ENCODE peak calls at places on chromosomes 7 and 10, in five cellular contexts. W, L, Y, J and X are unnamed samples.

GRCh38 chr7:100435401-100436304 is 644 bp downstream of the PPP1R35 start:
- DNase-seq in W (peak; percentile 68), L (peak; percentile 64), Y (no peak), J (peak; percentile 75), X (peak; percentile 50)

GRCh38 chr10:3186365-3186764 is 13.8 kb upstream of the PITRM1 start:
- DNase-seq in W (no peak), L (no peak), Y (no peak), J (no peak), X (peak; percentile 25)

GRCh38 chr7:127389321-127389720 is 3.2 kb downstream of the ZNF800 start:
- DNase-seq in W (no peak), L (no peak), Y (no peak), J (no peak), X (no peak)

GRCh38 chr10:30747633-30748032 is 118.1 kb upstream of the LYZL2 start:
- DNase-seq in W (peak; percentile 24), L (no peak), Y (no peak), J (no peak), X (no peak)

GRCh38 chr10:116542007-116542677 is 3.6 kb upstream of the PNLIP start:
- DNase-seq in W (no peak), L (no peak), Y (no peak), J (no peak), X (no peak)

GRCh38 chr10:78139336-78139735 is 105.7 kb downstream of the RPS24 start:
- DNase-seq in W (peak; percentile 58), L (no peak), Y (no peak), J (no peak), X (no peak)

GRCh38 chr10:16756561-16757221 is 60.5 kb downstream of the RSU1 start:
- DNase-seq in W (no peak), L (no peak), Y (no peak), J (no peak), X (no peak)

GRCh38 chr7:66296-66695 is 126.1 kb upstream of the FAM20C start:
- DNase-seq in W (no peak), L (no peak), Y (no peak), J (no peak), X (no peak)

GRCh38 chr7:144386741-144387140 is 16.8 kb downstream of the NOBOX start:
- DNase-seq in W (no peak), L (no peak), Y (no peak), J (peak; percentile 1), X (no peak)

GRCh38 chr10:42952358-42952757 is 124.5 kb upstream of the RET start:
- DNase-seq in W (peak; percentile 61), L (no peak), Y (peak; percentile 53), J (peak; percentile 40), X (no peak)

GRCh38 chr10:116183733-116184447 is 89.1 kb downstream of the GFRA1 start:
- DNase-seq in W (peak; percentile 45), L (no peak), Y (no peak), J (no peak), X (no peak)

GRCh38 chr10:3126741-3127342 is 45.7 kb downstream of the PITRM1 start:
- DNase-seq in W (peak; percentile 55), L (peak; percentile 60), Y (no peak), J (no peak), X (no peak)

GRCh38 chr7:40192036-40192435 is 57.2 kb downstream of the SUGCT start:
- DNase-seq in W (no peak), L (no peak), Y (no peak), J (no peak), X (no peak)

GRCh38 chr7:41478187-41478586 is 224.7 kb downstream of the INHBA start:
- DNase-seq in W (no peak), L (no peak), Y (no peak), J (no peak), X (no peak)

GRCh38 chr10:29245476-29245875 is 43.4 kb upstream of the LYZL1 start:
- DNase-seq in W (no peak), L (no peak), Y (no peak), J (no peak), X (no peak)

GRCh38 chr7:50826371-50827172 is 43.9 kb upstream of the GRB10 start:
- DNase-seq in W (peak; percentile 47), L (no peak), Y (no peak), J (no peak), X (no peak)
- TF ChIP-seq CTCF in W (no peak), L (no peak), Y (no peak), J (no peak), X (no peak)

DNA sequence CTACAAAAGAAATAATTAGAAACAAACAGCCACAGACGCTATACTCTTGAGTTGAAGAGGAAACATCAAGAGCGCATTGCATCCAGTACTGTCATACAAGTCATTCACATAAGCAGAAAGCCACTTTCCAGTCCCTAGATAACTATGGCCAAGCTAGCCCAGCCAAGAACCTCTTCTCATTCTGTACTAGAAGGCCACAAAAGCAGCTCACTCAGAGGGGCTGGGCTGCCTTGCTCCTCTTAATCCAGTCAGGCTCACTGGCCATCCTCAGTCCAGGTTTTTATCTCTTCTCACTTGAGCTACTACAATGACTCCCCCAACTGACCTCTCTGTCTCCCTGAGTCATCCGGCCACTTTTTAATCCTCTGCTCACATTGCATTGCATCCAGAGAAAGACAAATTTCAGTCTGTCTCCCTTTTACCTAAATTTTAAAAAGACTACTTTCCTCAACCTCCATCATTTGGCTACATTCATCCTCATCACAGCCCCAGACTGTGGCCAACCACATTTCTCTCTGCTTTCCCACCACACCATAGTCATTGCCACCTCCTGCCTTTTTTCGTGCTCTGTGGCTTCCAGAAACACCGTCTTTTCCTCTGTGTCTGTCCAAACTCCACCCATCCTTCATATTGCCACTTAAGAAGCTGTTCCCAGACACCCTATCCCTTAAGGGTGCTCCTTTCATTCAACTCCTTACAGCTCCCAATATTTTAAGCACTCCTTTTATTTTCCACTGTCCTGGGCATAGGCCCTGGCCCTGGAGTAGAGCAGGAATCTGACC is 25.0 kb downstream of the PPP1R3C start:
- DNase-seq in W (no peak), L (no peak), Y (no peak), J (no peak), X (no peak)
- H3K4me1 ChIP-seq in W (peaks cover 39% of the 10 kb centered on the region), L (peaks cover 7% of the 10 kb centered on the region), Y (peaks cover 75% of the 10 kb centered on the region), J (no peaks in the 10 kb centered on the region), X (no peaks in the 10 kb centered on the region)

GRCh38 chr10:79424221-79425073 is 21.0 kb downstream of the ZCCHC24 start:
- DNase-seq in W (peak; percentile 85), L (no peak), Y (no peak), J (no peak), X (no peak)
- H3K36me3 ChIP-seq in W (no peaks in the 10 kb centered on the region), L (no peaks in the 10 kb centered on the region), Y (peaks cover 40% of the 10 kb centered on the region), J (peaks cover 5% of the 10 kb centered on the region), X (no peaks in the 10 kb centered on the region)

GRCh38 chr10:65968871-65969270 is 957.0 kb upstream of the LRRTM3 start:
- DNase-seq in W (no peak), L (no peak), Y (no peak), J (no peak), X (no peak)
- TF ChIP-seq CTCF in W (no peak), L (no peak), Y (no peak), J (no peak), X (no peak)

GRCh38 chr7:138386821-138387220 is 73.2 kb upstream of the TRIM24 start:
- DNase-seq in W (no peak), L (no peak), Y (no peak), J (no peak), X (no peak)
- H3K4me1 ChIP-seq in W (no peaks in the 10 kb centered on the region), L (no peaks in the 10 kb centered on the region), Y (no peaks in the 10 kb centered on the region), J (no peaks in the 10 kb centered on the region), X (no peaks in the 10 kb centered on the region)

GRCh38 chr7:105136221-105136620 is 122.2 kb downstream of the KMT2E start:
- DNase-seq in W (peak; percentile 27), L (no peak), Y (no peak), J (no peak), X (no peak)

GRCh38 chr7:105137898-105138297 is 123.9 kb downstream of the KMT2E start:
- DNase-seq in W (no peak), L (no peak), Y (no peak), J (no peak), X (no peak)

GRCh38 chr7:105139381-105139780 is 125.4 kb downstream of the KMT2E start:
- DNase-seq in W (no peak), L (no peak), Y (no peak), J (no peak), X (no peak)

GRCh38 chr7:105141068-105141467 is 127.1 kb downstream of the KMT2E start:
- DNase-seq in W (peak; percentile 47), L (no peak), Y (no peak), J (no peak), X (no peak)
- H3K36me3 ChIP-seq in W (no peaks in the 10 kb centered on the region), L (peaks cover 11% of the 10 kb centered on the region), Y (peaks cover 10% of the 10 kb centered on the region), J (peaks cover 23% of the 10 kb centered on the region), X (peaks cover 36% of the 10 kb centered on the region)

GRCh38 chr7:142385528-142386340 is 127.9 kb upstream of the PRSS58 start:
- DNase-seq in W (peak; percentile 72), L (peak; percentile 34), Y (no peak), J (no peak), X (peak; percentile 23)
- TF ChIP-seq CTCF in W (peak; percentile 53), L (peak; percentile 58), Y (no peak), J (no peak), X (peak; percentile 43)

DNA sequence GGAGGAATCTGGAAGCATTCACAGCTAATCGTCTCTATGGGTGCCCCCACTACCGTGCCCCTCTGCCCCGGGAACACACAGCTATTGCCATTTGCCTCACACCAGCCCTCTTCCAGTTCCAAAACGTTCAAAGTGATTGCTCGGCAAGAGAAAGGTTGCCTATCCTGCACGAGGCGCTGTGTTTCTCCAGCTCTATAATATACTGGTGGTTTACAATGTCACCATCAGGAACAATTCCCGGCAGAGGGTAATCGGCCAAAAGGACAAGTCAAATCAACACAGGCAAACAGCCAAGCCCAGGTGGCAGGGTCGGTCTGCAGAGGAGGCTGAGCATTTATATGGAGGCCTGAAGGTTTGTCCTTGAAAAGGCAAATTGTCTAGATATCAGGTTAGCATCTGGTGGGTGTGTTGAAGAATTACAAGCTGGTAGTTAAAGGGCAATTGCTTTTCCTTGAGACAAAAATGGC is 29.2 kb upstream of the TNS3 start:
- DNase-seq in W (peak; percentile 51), L (peak; percentile 85), Y (no peak), J (no peak), X (no peak)
- H3K4me1 ChIP-seq in W (peaks cover 19% of the 10 kb centered on the region), L (peaks cover 21% of the 10 kb centered on the region), Y (peaks cover 13% of the 10 kb centered on the region), J (no peaks in the 10 kb centered on the region), X (no peaks in the 10 kb centered on the region)

GRCh38 chr10:88938039-88938438 is 14.5 kb downstream of the ACTA2 start:
- DNase-seq in W (no peak), L (no peak), Y (no peak), J (no peak), X (no peak)
- H3K36me3 ChIP-seq in W (no peaks in the 10 kb centered on the region), L (peaks cover 11% of the 10 kb centered on the region), Y (peaks cover 82% of the 10 kb centered on the region), J (peaks cover 76% of the 10 kb centered on the region), X (no peaks in the 10 kb centered on the region)